ENCODE peak calls at places on chromosomes 7 and 10, in four cellular contexts. P is heart right ventricle, M is cardiac fibroblast, X is AG09319. I is an unnamed sample.

GRCh38 chr10:121498071-121498470 is 100.2 kb downstream of the FGFR2 start:
- DNase-seq in P (no peak), M (no peak), X (no peak), I (no peak)

GRCh38 chr10:119516381-119517234 is 25.9 kb downstream of the RGS10 start:
- DNase-seq in P (no peak), M (peak), X (no peak), I (no peak)

GRCh38 chr7:83413425-83413824 is 235.5 kb downstream of the SEMA3E start:
- DNase-seq in P (no peak), M (peak), X (peak), I (no peak)

GRCh38 chr10:49653530-49653929 is 25.9 kb upstream of the C10orf53 start:
- DNase-seq in P (no peak), M (no peak), X (no peak), I (no peak)

GRCh38 chr10:8428654-8429053 is 374.2 kb downstream of the GATA3 start:
- DNase-seq in P (no peak), M (no peak), X (no peak), I (no peak)

GRCh38 chr10:44293842-44294241 is 91.1 kb downstream of the CXCL12 start:
- DNase-seq in P (no peak), M (peak), X (peak), I (peak)

GRCh38 chr10:47269294-47269693 is 30.7 kb upstream of the GDF10 start:
- DNase-seq in P (no peak), M (no peak), X (no peak), I (no peak)

GRCh38 chr7:117946201-117946633 is 73.0 kb upstream of the CTTNBP2 start:
- DNase-seq in P (no peak), M (no peak), X (no peak), I (no peak)

GRCh38 chr7:77565917-77566316 is 28.8 kb downstream of the PTPN12 start:
- DNase-seq in P (no peak), M (peak), X (no peak), I (no peak)

GRCh38 chr7:105151152-105151551 is 137.1 kb downstream of the KMT2E start:
- DNase-seq in P (no peak), M (no peak), X (no peak), I (no peak)

GRCh38 chr7:158704524-158705233 is at the start of gene NCAPG2:
- DNase-seq in P (peak), M (peak), X (peak), I (peak)

GRCh38 chr10:81874878-81875679 is at the start of gene NRG3:
- DNase-seq in P (no peak), M (no peak), X (no peak), I (no peak)

GRCh38 chr7:85119934-85120333 is 66.9 kb downstream of the SEMA3D start:
- DNase-seq in P (no peak), M (no peak), X (no peak), I (no peak)

GRCh38 chr7:116165717-116166116 is 44.6 kb upstream of the TES start:
- DNase-seq in P (no peak), M (no peak), X (no peak), I (no peak)

GRCh38 chr10:61588770-61589211 is 73.9 kb upstream of the CABCOCO1 start:
- DNase-seq in P (no peak), M (no peak), X (no peak), I (no peak)

GRCh38 chr10:124092270-124093075 is 925 bp downstream of the CHST15 start:
- DNase-seq in P (peak), M (peak), X (no peak), I (peak)

GRCh38 chr10:131222986-131223385 is 88.5 kb downstream of the TCERG1L start:
- DNase-seq in P (no peak), M (no peak), X (no peak), I (peak)

GRCh38 chr10:533611-534566 is 155.6 kb downstream of the DIP2C start:
- DNase-seq in P (no peak), M (no peak), X (no peak), I (no peak)

GRCh38 chr7:67553378-67553777 is 556.7 kb downstream of the TYW1 start:
- DNase-seq in P (no peak), M (no peak), X (no peak), I (no peak)

GRCh38 chr7:109844362-109844761 is 1246.6 kb upstream of the LRRN3 start:
- DNase-seq in P (no peak), M (peak), X (no peak), I (no peak)
- TF ChIP-seq CTCF in P (peak), M (peak), X (peak), I (no peak)

DNA sequence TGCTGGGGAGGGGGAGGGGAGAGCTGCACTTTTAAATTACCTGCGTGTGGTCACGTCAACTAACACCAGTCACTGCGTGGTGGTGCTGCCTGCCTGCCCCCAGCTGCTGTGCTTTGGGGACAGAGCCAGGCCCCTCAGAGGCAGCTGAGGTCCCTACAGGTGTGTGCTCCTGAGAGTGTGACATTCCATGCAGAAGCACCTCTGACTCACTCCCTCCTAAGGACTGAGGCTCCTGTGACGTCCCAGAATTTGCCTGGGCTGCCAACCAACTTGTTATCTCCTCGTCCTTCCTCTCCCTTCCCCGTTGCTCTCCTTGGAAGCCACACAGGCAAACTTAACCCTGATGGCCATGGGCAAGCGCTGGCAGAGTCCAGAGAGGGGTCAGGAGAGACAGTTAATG is 563.0 kb downstream of the PARD3 start:
- DNase-seq in P (no peak), M (no peak), X (no peak), I (peak)
- TF ChIP-seq CTCF in P (no peak), M (no peak), X (no peak), I (no peak)

GRCh38 chr7:101804642-101805401 is 12.6 kb upstream of the CUX1 start:
- DNase-seq in P (no peak), M (no peak), X (no peak), I (no peak)
- TF ChIP-seq CTCF in P (no peak), M (no peak), X (no peak), I (peak)

DNA sequence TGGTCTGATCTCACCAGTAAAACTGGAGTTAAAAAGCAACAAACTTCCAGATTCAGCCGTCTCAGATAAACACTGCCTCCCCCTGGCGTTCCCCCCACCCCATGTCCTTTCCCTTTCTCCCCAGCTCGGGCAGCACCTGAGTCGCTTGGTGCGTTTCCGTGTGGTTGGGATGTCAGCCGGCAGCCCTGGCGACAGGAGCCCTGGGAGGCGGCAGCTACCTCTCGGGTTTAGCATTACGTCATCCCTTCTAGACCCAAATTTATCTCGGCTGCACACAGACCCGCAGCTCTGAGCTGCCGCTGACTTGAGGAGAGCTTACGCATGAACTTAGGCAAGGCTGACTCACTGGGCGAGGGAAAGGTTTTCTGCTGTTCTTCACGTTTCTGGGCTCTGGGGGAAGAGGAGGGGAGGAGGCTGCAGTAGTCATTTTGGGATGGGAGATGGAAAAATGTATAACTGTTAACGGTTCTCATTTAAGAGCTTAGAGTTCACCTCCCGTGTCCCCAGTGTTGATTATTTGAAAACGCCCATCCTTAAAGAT is 14.4 kb downstream of the MXI1 start:
- DNase-seq in P (peak), M (peak), X (peak), I (peak)
- TF ChIP-seq CTCF in P (peak), M (peak), X (peak), I (no peak)

DNA sequence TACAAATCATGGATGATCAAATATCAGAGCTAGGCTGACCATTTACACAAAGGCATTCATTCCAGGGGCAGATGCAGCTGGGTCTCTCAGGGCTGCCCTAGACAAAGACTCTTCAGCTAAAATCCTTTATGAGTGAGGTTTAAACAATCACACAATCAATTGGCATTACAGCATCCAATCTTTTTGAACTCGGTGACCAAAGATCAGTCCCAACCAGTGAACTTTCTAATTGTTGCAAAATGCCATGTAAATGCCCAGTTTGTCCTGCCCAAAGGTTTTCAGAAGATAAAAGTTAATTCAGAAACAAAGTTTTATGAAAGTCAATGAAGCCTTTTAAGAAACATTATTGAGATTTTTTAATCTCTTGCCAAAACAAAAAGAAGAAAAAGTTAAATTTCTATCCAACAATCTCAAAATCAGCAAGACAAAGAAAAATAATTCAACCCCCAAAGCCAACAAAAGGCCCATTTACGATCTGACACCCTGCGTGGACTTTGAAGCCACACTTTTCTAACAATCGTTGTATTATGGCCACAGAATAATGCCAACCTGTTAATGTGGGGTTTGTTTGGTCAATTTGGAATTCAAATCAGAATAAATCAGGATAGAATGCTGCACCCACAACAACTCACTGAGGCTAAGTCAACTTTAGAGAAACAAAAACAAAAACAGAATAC is 40.9 kb downstream of the GPR37 start:
- DNase-seq in P (no peak), M (no peak), X (no peak), I (no peak)
- TF ChIP-seq CTCF in P (no peak), M (no peak), X (no peak), I (no peak)

GRCh38 chr10:80204193-80204714 is 1.1 kb downstream of the ANXA11 start:
- DNase-seq in P (no peak), M (peak), X (no peak), I (peak)

GRCh38 chr10:80201592-80202256 is 3.6 kb downstream of the ANXA11 start:
- DNase-seq in P (no peak), M (no peak), X (no peak), I (no peak)

GRCh38 chr10:80203835-80204148 is 1.5 kb downstream of the ANXA11 start:
- DNase-seq in P (no peak), M (no peak), X (no peak), I (no peak)

GRCh38 chr10:80204801-80205477 is 398 bp downstream of the ANXA11 start:
- DNase-seq in P (peak), M (no peak), X (no peak), I (peak)

GRCh38 chr10:80202934-80203834 is 2.2 kb downstream of the ANXA11 start:
- DNase-seq in P (peak), M (peak), X (peak), I (no peak)
- TF ChIP-seq CTCF in P (peak), M (peak), X (peak), I (no peak)

GRCh38 chr10:24723386-24723787 is 300 bp downstream of the ARHGAP21 start:
- DNase-seq in P (no peak), M (peak), X (no peak), I (no peak)

GRCh38 chr10:24722131-24722675 is 1.5 kb downstream of the ARHGAP21 start:
- DNase-seq in P (no peak), M (peak), X (no peak), I (no peak)

GRCh38 chr10:24723788-24724380 is at the start of gene ARHGAP21:
- DNase-seq in P (peak), M (peak), X (no peak), I (peak)

GRCh38 chr10:24721254-24722106 is 2.2 kb downstream of the ARHGAP21 start:
- DNase-seq in P (peak), M (peak), X (no peak), I (peak)

DNA sequence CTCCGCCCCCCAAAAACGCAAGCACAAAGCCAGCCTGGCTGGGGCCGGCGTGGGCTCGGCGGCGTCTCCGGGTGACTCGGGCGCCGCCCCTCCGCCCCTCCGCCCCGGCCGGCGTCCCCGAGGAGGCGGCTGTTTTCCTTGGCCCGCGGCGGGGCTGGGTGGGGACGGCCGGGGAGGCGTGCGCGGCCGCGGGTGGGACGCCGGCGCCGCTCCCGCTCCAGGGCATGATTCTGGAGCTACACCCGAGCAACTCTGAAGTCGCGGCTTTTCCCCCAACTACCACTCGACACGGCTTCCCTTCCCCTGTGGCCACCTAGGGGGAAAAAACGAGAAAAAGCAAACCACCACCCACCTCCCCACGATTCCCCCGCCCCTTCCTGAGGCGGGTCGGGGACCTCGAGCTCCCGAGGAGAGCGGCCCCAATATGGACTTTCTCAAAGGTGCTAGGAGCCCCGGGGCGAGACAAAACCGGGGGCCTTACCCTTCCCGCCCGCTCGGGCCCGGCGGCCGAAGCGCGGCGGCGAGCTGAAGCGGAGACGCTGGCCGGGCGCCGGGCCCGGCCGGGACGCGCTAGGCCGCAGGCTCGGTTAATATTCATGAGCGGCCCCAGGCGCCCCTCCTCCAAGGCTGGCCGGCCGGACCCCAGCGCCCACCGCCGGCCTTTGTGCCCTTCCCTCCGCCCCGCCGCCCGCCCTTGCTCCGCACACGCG is 856 bp downstream of the ARHGAP21 start:
- DNase-seq in P (peak), M (peak), X (no peak), I (peak)
- TF ChIP-seq CTCF in P (no peak), M (no peak), X (no peak), I (no peak)

I was measured in left lung.